ENCODE peak calls at places on chromosome 2, in five cellular contexts. One of them, this sample, is unnamed.

GRCh38 chr2:40448476-40449079 is 3.3 kb downstream of the SLC8A1 start:
- DNase-seq in K562: no peak
- DNase-seq in transverse colon: no peak
- DNase-seq in ovary: no peak
- DNase-seq in stomach: no peak
- DNase-seq in this sample: no peak

GRCh38 chr2:54092940-54093339 is 22.5 kb upstream of the ACYP2 start:
- DNase-seq in K562: no peak
- DNase-seq in transverse colon: no peak
- DNase-seq in ovary: no peak
- DNase-seq in stomach: no peak
- DNase-seq in this sample: no peak

GRCh38 chr2:128520787-128521186 is 202.1 kb upstream of the HS6ST1 start:
- DNase-seq in K562: no peak
- DNase-seq in transverse colon: no peak
- DNase-seq in ovary: no peak
- DNase-seq in stomach: no peak
- DNase-seq in this sample: no peak

GRCh38 chr2:1169291-1169949 is 218.8 kb downstream of the SNTG2 start:
- DNase-seq in K562: no peak
- DNase-seq in transverse colon: no peak
- DNase-seq in ovary: no peak
- DNase-seq in stomach: no peak
- DNase-seq in this sample: no peak

GRCh38 chr2:45190481-45190880 is 181.2 kb upstream of the SIX2 start:
- DNase-seq in K562: peak; percentile 36
- DNase-seq in transverse colon: no peak
- DNase-seq in ovary: no peak
- DNase-seq in stomach: no peak
- DNase-seq in this sample: peak; percentile 24

GRCh38 chr2:98569197-98569793 is 39.0 kb downstream of the COA5 start:
- DNase-seq in K562: peak; percentile 85
- DNase-seq in transverse colon: peak; percentile 57
- DNase-seq in ovary: no peak
- DNase-seq in stomach: peak; percentile 58
- DNase-seq in this sample: peak; percentile 90

GRCh38 chr2:83705146-83705545 is 753.9 kb downstream of the SUCLG1 start:
- DNase-seq in K562: no peak
- DNase-seq in transverse colon: no peak
- DNase-seq in ovary: no peak
- DNase-seq in stomach: no peak
- DNase-seq in this sample: no peak

GRCh38 chr2:239714116-239714515 is 311.0 kb downstream of the NDUFA10 start:
- DNase-seq in K562: no peak
- DNase-seq in transverse colon: no peak
- DNase-seq in ovary: no peak
- DNase-seq in stomach: peak; percentile 17
- DNase-seq in this sample: no peak

GRCh38 chr2:3492951-3493609 is 26.3 kb downstream of the ADI1 start:
- DNase-seq in K562: no peak
- DNase-seq in transverse colon: no peak
- DNase-seq in ovary: peak; percentile 79
- DNase-seq in stomach: peak; percentile 23
- DNase-seq in this sample: no peak

GRCh38 chr2:160207271-160207670 is 7.2 kb upstream of the ITGB6 start:
- DNase-seq in K562: no peak
- DNase-seq in transverse colon: no peak
- DNase-seq in ovary: no peak
- DNase-seq in stomach: no peak
- DNase-seq in this sample: no peak

GRCh38 chr2:57278451-57278850 is 768.2 kb upstream of the VRK2 start:
- DNase-seq in K562: no peak
- DNase-seq in transverse colon: no peak
- DNase-seq in ovary: no peak
- DNase-seq in stomach: no peak
- DNase-seq in this sample: no peak

GRCh38 chr2:121694398-121695178 is 42.1 kb downstream of the NIFK start:
- DNase-seq in K562: no peak
- DNase-seq in transverse colon: no peak
- DNase-seq in ovary: no peak
- DNase-seq in stomach: no peak
- DNase-seq in this sample: no peak

GRCh38 chr2:46552086-46552485 is 72.7 kb downstream of the TMEM247 start:
- DNase-seq in K562: no peak
- DNase-seq in transverse colon: no peak
- DNase-seq in ovary: no peak
- DNase-seq in stomach: no peak
- DNase-seq in this sample: peak; percentile 68

GRCh38 chr2:137521653-137522052 is 442.6 kb upstream of the HNMT start:
- DNase-seq in K562: no peak
- DNase-seq in transverse colon: no peak
- DNase-seq in ovary: no peak
- DNase-seq in stomach: no peak
- DNase-seq in this sample: no peak

GRCh38 chr2:157874997-157875719 is 972 bp downstream of the ACVR1 start:
- DNase-seq in K562: peak; percentile 18
- DNase-seq in transverse colon: peak; percentile 11
- DNase-seq in ovary: peak; percentile 42
- DNase-seq in stomach: no peak
- DNase-seq in this sample: no peak

GRCh38 chr2:150171065-150171548 is 316.4 kb downstream of the RND3 start:
- DNase-seq in K562: no peak
- DNase-seq in transverse colon: no peak
- DNase-seq in ovary: no peak
- DNase-seq in stomach: no peak
- DNase-seq in this sample: peak; percentile 77

GRCh38 chr2:177284531-177284930 is 20.0 kb upstream of the NFE2L2 start:
- DNase-seq in K562: no peak
- DNase-seq in transverse colon: no peak
- DNase-seq in ovary: no peak
- DNase-seq in stomach: no peak
- DNase-seq in this sample: no peak

GRCh38 chr2:122697415-122697814 is 942.0 kb downstream of the TSN start:
- DNase-seq in K562: no peak
- DNase-seq in transverse colon: no peak
- DNase-seq in ovary: no peak
- DNase-seq in stomach: no peak
- DNase-seq in this sample: no peak

GRCh38 chr2:15984367-15985255 is 44.3 kb downstream of the MYCN start:
- DNase-seq in K562: no peak
- DNase-seq in transverse colon: no peak
- DNase-seq in ovary: no peak
- DNase-seq in stomach: no peak
- DNase-seq in this sample: no peak

GRCh38 chr2:151640087-151640486 is 94.2 kb downstream of the NEB start:
- DNase-seq in K562: no peak
- DNase-seq in transverse colon: no peak
- DNase-seq in ovary: no peak
- DNase-seq in stomach: no peak
- DNase-seq in this sample: no peak

GRCh38 chr2:240928476-240929363 is 22.6 kb downstream of the CROCC2 start:
- DNase-seq in K562: no peak
- DNase-seq in transverse colon: no peak
- DNase-seq in ovary: peak; percentile 6
- DNase-seq in stomach: peak; percentile 7
- DNase-seq in this sample: no peak
- H3K4me1 ChIP-seq in K562: peaks cover 7% of the 10 kb centered on the region
- H3K4me1 ChIP-seq in transverse colon: peaks cover 4% of the 10 kb centered on the region
- H3K4me1 ChIP-seq in ovary: peaks cover 3% of the 10 kb centered on the region
- H3K4me1 ChIP-seq in stomach: peaks cover 6% of the 10 kb centered on the region
- H3K4me1 ChIP-seq in this sample: no peaks in the 10 kb centered on the region

GRCh38 chr2:101751875-101752619 is 54.5 kb downstream of the MAP4K4 start:
- DNase-seq in K562: no peak
- DNase-seq in transverse colon: no peak
- DNase-seq in ovary: no peak
- DNase-seq in stomach: no peak
- DNase-seq in this sample: no peak
- TF ChIP-seq EP300 in K562: no peak
- TF ChIP-seq EP300 in transverse colon: no peak
- TF ChIP-seq EP300 in ovary: no peak
- TF ChIP-seq EP300 in stomach: no peak
- TF ChIP-seq EP300 in this sample: no peak

DNA sequence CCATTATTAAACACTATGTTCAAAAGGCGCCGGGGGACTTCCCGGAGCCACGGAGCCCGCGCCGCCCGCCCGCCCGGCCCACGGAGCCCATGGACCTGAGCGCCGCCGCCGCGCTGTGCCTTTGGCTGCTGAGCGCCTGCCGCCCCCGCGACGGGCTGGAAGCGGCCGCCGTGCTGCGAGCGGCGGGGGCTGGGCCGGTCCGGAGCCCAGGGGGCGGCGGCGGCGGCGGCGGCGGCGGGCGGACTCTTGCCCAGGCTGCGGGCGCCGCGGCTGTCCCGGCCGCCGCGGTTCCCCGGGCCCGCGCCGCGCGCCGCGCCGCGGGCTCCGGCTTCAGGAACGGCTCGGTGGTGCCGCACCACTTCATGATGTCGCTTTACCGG is 197 bp downstream of the GDF7 start:
- DNase-seq in K562: peak; percentile 29
- DNase-seq in transverse colon: no peak
- DNase-seq in ovary: no peak
- DNase-seq in stomach: no peak
- DNase-seq in this sample: no peak
- H3K27me3 ChIP-seq in K562: peaks cover 81% of the 10 kb centered on the region
- H3K27me3 ChIP-seq in transverse colon: peaks cover 98% of the 10 kb centered on the region
- H3K27me3 ChIP-seq in ovary: peaks cover 3% of the 10 kb centered on the region
- H3K27me3 ChIP-seq in stomach: peaks cover 84% of the 10 kb centered on the region
- H3K27me3 ChIP-seq in this sample: peaks cover 22% of the 10 kb centered on the region

GRCh38 chr2:144468823-144469595 is 50.9 kb downstream of the ZEB2 start:
- DNase-seq in K562: no peak
- DNase-seq in transverse colon: no peak
- DNase-seq in ovary: no peak
- DNase-seq in stomach: no peak
- DNase-seq in this sample: no peak
- H3K4me1 ChIP-seq in K562: no peaks in the 10 kb centered on the region
- H3K4me1 ChIP-seq in transverse colon: peaks cover 9% of the 10 kb centered on the region
- H3K4me1 ChIP-seq in ovary: peaks cover 17% of the 10 kb centered on the region
- H3K4me1 ChIP-seq in stomach: peaks cover 36% of the 10 kb centered on the region
- H3K4me1 ChIP-seq in this sample: peaks cover 26% of the 10 kb centered on the region